ENCODE peak calls at places on chromosome 14, in four cellular contexts. X, J, Y and I are unnamed samples.
A peak's percentile ranks its signal among the peaks of the same experiment; 100 is the strongest.

GRCh38 chr14:88189840-88190191 is 133.3 kb downstream of the KCNK10 start:
- DNase-seq in X (no peak), J (no peak), Y (no peak), I (no peak)

GRCh38 chr14:99271288-99271941 is 582 bp downstream of the BCL11B start:
- DNase-seq in X (no peak), J (no peak), Y (no peak), I (no peak)

GRCh38 chr14:54669759-54670630 is 103.1 kb downstream of the SAMD4A start:
- DNase-seq in X (no peak), J (no peak), Y (no peak), I (no peak)

GRCh38 chr14:102217399-102217798 is 77.7 kb downstream of the WDR20 start:
- DNase-seq in X (no peak), J (no peak), Y (no peak), I (no peak)

GRCh38 chr14:51614707-51615106 is 37.0 kb upstream of the FRMD6 start:
- DNase-seq in X (peak; percentile 51), J (no peak), Y (no peak), I (no peak)

GRCh38 chr14:54187439-54187838 is 209.4 kb upstream of the CDKN3 start:
- DNase-seq in X (no peak), J (no peak), Y (no peak), I (no peak)

GRCh38 chr14:78358631-78359030 is 188.5 kb downstream of the NRXN3 start:
- DNase-seq in X (no peak), J (no peak), Y (no peak), I (no peak)

GRCh38 chr14:61456720-61457119 is 135.3 kb downstream of the PRKCH start:
- DNase-seq in X (peak; percentile 85), J (peak; percentile 85), Y (peak; percentile 66), I (peak; percentile 67)

GRCh38 chr14:21090194-21090939 is 8.1 kb downstream of the ZNF219 start:
- DNase-seq in X (no peak), J (no peak), Y (no peak), I (no peak)

GRCh38 chr14:104367811-104368750 is 211.5 kb upstream of the C14orf180 start:
- DNase-seq in X (no peak), J (no peak), Y (no peak), I (no peak)

DNA sequence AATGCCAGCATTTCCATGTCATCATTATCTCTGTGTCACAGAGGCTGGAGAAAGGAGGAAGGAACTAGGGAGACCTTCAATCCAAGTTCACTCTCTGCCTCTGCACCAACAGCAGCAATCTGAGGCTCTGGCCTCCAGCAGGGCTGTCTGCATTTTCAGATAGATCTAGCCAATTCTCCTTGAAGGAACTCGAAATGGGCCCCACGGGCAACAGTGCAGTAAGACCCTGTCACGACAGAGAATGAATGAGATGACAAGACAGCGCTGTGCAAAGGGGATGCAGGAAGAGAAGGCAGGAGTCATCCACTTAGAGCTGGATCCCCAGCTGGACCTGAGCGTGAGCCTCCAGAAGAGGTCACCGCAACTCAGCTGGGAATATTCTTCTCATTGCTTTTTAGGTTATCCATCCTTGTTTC is 183.7 kb upstream of the GZMB start:
- DNase-seq in X (no peak), J (peak; percentile 32), Y (no peak), I (no peak)
- TF ChIP-seq CTCF in X (no peak), J (no peak), Y (no peak), I (no peak)

GRCh38 chr14:77153802-77154201 is 12.2 kb upstream of the ZDHHC22 start:
- DNase-seq in X (no peak), J (no peak), Y (no peak), I (no peak)

GRCh38 chr14:77155083-77155482 is 13.5 kb upstream of the ZDHHC22 start:
- DNase-seq in X (no peak), J (no peak), Y (no peak), I (no peak)

GRCh38 chr14:77154421-77154820 is 12.8 kb upstream of the ZDHHC22 start:
- DNase-seq in X (no peak), J (no peak), Y (no peak), I (no peak)

GRCh38 chr14:77151245-77151644 is 9.7 kb upstream of the ZDHHC22 start:
- DNase-seq in X (no peak), J (peak; percentile 56), Y (no peak), I (no peak)

GRCh38 chr14:77151918-77152588 is 10.5 kb upstream of the ZDHHC22 start:
- DNase-seq in X (peak; percentile 18), J (no peak), Y (no peak), I (peak; percentile 62)
- TF ChIP-seq CTCF in X (no peak), J (no peak), Y (no peak), I (no peak)

GRCh38 chr14:58166005-58166983 is 14.3 kb upstream of the ARMH4 start:
- DNase-seq in X (peak; percentile 76), J (peak; percentile 85), Y (peak; percentile 59), I (peak; percentile 72)
- TF ChIP-seq CTCF in X (peak; percentile 95), J (peak; percentile 73), Y (peak; percentile 85), I (peak; percentile 95)

DNA sequence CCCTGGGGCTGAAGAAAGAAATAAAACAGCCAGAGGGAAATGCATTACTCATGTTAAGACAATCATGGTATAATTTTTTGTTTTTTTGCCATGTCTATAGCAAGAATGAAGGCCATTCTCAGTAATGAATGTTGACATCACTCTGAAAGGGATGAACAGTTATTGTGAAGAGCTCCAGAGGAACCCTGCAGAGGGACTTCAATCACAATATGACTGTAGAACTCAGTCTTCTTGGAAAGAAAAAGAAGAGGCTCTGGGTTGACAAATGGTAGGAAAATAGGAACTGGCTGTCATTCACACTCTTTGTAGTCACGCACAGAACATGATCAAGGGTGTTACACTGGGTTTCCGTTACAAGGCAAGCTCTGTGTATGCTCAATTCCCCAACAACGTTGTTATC is 73.8 kb upstream of the DACT1 start:
- DNase-seq in X (no peak), J (no peak), Y (no peak), I (no peak)
- TF ChIP-seq CTCF in X (no peak), J (no peak), Y (no peak), I (no peak)

DNA sequence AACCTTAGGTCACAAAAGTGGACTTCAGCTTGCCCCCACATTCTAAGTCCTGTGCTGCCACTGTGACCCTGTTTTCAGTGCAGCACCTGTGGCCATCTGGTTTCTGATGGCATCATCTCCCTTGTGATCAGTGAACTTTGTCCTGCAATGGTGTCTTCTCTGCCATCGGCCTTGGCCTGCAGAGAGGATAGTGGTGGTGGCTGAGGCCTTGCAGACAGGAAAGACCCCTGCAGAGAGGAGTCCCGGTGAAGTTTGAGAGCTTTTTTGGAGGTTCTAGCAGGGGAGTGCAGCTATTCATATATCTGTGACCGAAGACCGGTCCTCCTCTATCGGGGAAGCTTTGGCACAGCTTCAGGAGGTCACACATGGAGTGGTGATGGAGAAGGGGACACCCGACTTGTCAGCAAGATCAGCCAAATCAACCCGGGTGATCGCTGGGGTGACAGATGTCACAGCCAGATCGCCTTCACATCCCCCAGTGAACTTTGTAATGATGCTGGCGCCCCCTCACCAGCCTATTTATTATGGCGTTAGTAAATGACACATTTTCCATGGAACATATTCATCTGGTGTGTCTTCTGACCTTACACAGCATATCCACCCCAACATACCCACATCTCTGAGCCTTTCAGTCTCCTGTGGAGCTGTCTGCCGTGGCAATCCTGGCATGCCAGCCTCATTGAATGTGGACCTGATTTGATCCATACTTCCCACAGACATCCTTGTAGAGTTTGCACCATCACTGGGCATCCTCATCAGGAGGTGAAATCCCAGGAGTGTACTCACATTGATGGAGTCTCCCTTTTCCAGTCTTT is 136.1 kb downstream of the PAPOLA start:
- DNase-seq in X (no peak), J (no peak), Y (no peak), I (no peak)
- TF ChIP-seq CTCF in X (no peak), J (no peak), Y (no peak), I (no peak)

DNA sequence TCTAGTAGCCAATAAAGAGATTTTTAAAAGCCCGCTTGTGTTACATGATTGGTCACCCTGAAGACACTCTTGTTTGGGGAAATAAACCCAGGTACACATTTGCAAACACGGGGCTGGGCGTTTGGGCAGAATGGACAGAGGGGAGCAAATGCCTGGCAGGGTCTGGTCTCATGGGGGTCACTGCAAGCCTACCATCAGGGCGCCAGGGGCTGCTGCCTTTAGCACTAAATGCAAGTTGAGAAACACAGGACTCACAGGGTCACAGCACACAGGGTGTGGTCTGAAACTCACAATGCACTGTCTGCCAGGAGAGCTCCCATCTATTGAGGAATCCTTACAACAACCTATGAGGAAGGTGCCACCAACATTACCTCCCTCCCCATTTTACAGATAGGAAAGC is 62.6 kb downstream of the CHGA start:
- DNase-seq in X (no peak), J (no peak), Y (no peak), I (no peak)
- TF ChIP-seq CTCF in X (no peak), J (no peak), Y (no peak), I (no peak)

GRCh38 chr14:23899788-23900187 is 53.8 kb upstream of the DHRS4 start:
- DNase-seq in X (no peak), J (no peak), Y (no peak), I (no peak)

GRCh38 chr14:23894687-23895419 is 58.7 kb upstream of the DHRS4 start:
- DNase-seq in X (no peak), J (no peak), Y (no peak), I (no peak)

GRCh38 chr14:23895480-23895879 is 58.1 kb upstream of the DHRS4 start:
- DNase-seq in X (no peak), J (no peak), Y (no peak), I (no peak)
- TF ChIP-seq CTCF in X (peak; percentile 6), J (no peak), Y (peak; percentile 39), I (no peak)

GRCh38 chr14:22558221-22558913 is 30.7 kb downstream of the DAD1 start:
- DNase-seq in X (peak; percentile 80), J (no peak), Y (no peak), I (no peak)
- TF ChIP-seq CTCF in X (peak; percentile 56), J (no peak), Y (no peak), I (no peak)

GRCh38 chr14:34498684-34499412 is 36.8 kb upstream of the SPTSSA start:
- DNase-seq in X (peak; percentile 32), J (peak; percentile 59), Y (no peak), I (peak; percentile 34)
- TF ChIP-seq CTCF in X (peak; percentile 50), J (peak; percentile 65), Y (no peak), I (peak; percentile 10)

GRCh38 chr14:23483216-23483854 is 13.8 kb downstream of the NGDN start:
- DNase-seq in X (peak; percentile 25), J (peak; percentile 7), Y (no peak), I (peak; percentile 34)
- TF ChIP-seq CTCF in X (peak; percentile 45), J (peak; percentile 26), Y (no peak), I (no peak)